ENCODE peak calls at places on chromosomes 12 and 14, in five cellular contexts. One of them, this sample, is unnamed.

GRCh38 chr14:50230601-50231474 is 540 bp downstream of the SOS2 start:
- DNase-seq in cardiac muscle cell: peak
- DNase-seq in PC-9: peak
- DNase-seq in fibroblast of mammary gland: peak
- DNase-seq in sigmoid colon: peak
- DNase-seq in this sample: peak

GRCh38 chr12:48717252-48717695 is 767 bp upstream of the CCNT1 start:
- DNase-seq in cardiac muscle cell: peak
- DNase-seq in PC-9: no peak
- DNase-seq in fibroblast of mammary gland: peak
- DNase-seq in sigmoid colon: no peak
- DNase-seq in this sample: peak

GRCh38 chr14:54580933-54581332 is 14.0 kb downstream of the SAMD4A start:
- DNase-seq in cardiac muscle cell: no peak
- DNase-seq in PC-9: no peak
- DNase-seq in fibroblast of mammary gland: no peak
- DNase-seq in sigmoid colon: no peak
- DNase-seq in this sample: no peak

GRCh38 chr12:23815810-23816209 is 133.7 kb downstream of the SOX5 start:
- DNase-seq in cardiac muscle cell: no peak
- DNase-seq in PC-9: no peak
- DNase-seq in fibroblast of mammary gland: no peak
- DNase-seq in sigmoid colon: no peak
- DNase-seq in this sample: no peak

GRCh38 chr12:69929531-69929930 is 104.5 kb downstream of the MYRFL start:
- DNase-seq in cardiac muscle cell: no peak
- DNase-seq in PC-9: no peak
- DNase-seq in fibroblast of mammary gland: peak
- DNase-seq in sigmoid colon: no peak
- DNase-seq in this sample: peak

GRCh38 chr12:75913502-75914110 is 118.0 kb downstream of the PHLDA1 start:
- DNase-seq in cardiac muscle cell: peak
- DNase-seq in PC-9: no peak
- DNase-seq in fibroblast of mammary gland: no peak
- DNase-seq in sigmoid colon: no peak
- DNase-seq in this sample: no peak

GRCh38 chr12:105289114-105289904 is 41.2 kb upstream of the C12orf75 start:
- DNase-seq in cardiac muscle cell: no peak
- DNase-seq in PC-9: no peak
- DNase-seq in fibroblast of mammary gland: peak
- DNase-seq in sigmoid colon: no peak
- DNase-seq in this sample: no peak

GRCh38 chr12:121713257-121714155 is 954 bp downstream of the TMEM120B start:
- DNase-seq in cardiac muscle cell: no peak
- DNase-seq in PC-9: no peak
- DNase-seq in fibroblast of mammary gland: peak
- DNase-seq in sigmoid colon: peak
- DNase-seq in this sample: peak

GRCh38 chr12:1634590-1635191 is 5.7 kb downstream of the WNT5B start:
- DNase-seq in cardiac muscle cell: peak
- DNase-seq in PC-9: peak
- DNase-seq in fibroblast of mammary gland: peak
- DNase-seq in sigmoid colon: peak
- DNase-seq in this sample: peak

GRCh38 chr12:80364056-80364455 is 80.0 kb upstream of the PTPRQ start:
- DNase-seq in cardiac muscle cell: no peak
- DNase-seq in PC-9: no peak
- DNase-seq in fibroblast of mammary gland: peak
- DNase-seq in sigmoid colon: no peak
- DNase-seq in this sample: no peak

GRCh38 chr14:39247256-39247655 is 13.5 kb downstream of the MIA2 start:
- DNase-seq in cardiac muscle cell: no peak
- DNase-seq in PC-9: peak
- DNase-seq in fibroblast of mammary gland: peak
- DNase-seq in sigmoid colon: no peak
- DNase-seq in this sample: peak

GRCh38 chr14:72883963-72884362 is 9.9 kb downstream of the DPF3 start:
- DNase-seq in cardiac muscle cell: no peak
- DNase-seq in PC-9: no peak
- DNase-seq in fibroblast of mammary gland: no peak
- DNase-seq in sigmoid colon: no peak
- DNase-seq in this sample: no peak

GRCh38 chr14:93859957-93860356 is 67.2 kb upstream of the FAM181A start:
- DNase-seq in cardiac muscle cell: no peak
- DNase-seq in PC-9: no peak
- DNase-seq in fibroblast of mammary gland: peak
- DNase-seq in sigmoid colon: no peak
- DNase-seq in this sample: no peak

GRCh38 chr14:68520637-68521556 is 272.0 kb downstream of the ZFP36L1 start:
- DNase-seq in cardiac muscle cell: no peak
- DNase-seq in PC-9: peak
- DNase-seq in fibroblast of mammary gland: no peak
- DNase-seq in sigmoid colon: no peak
- DNase-seq in this sample: no peak

GRCh38 chr12:96986883-96987523 is 79.9 kb downstream of the NEDD1 start:
- DNase-seq in cardiac muscle cell: peak
- DNase-seq in PC-9: no peak
- DNase-seq in fibroblast of mammary gland: peak
- DNase-seq in sigmoid colon: no peak
- DNase-seq in this sample: peak

GRCh38 chr14:48253020-48253419 is 577.6 kb upstream of the MDGA2 start:
- DNase-seq in cardiac muscle cell: no peak
- DNase-seq in PC-9: no peak
- DNase-seq in fibroblast of mammary gland: no peak
- DNase-seq in sigmoid colon: no peak
- DNase-seq in this sample: no peak

GRCh38 chr12:12534975-12535374 is 27.7 kb downstream of the DUSP16 start:
- DNase-seq in cardiac muscle cell: no peak
- DNase-seq in PC-9: no peak
- DNase-seq in fibroblast of mammary gland: no peak
- DNase-seq in sigmoid colon: no peak
- DNase-seq in this sample: no peak

GRCh38 chr12:90909069-90909676 is 45.8 kb downstream of the CCER1 start:
- DNase-seq in cardiac muscle cell: peak
- DNase-seq in PC-9: no peak
- DNase-seq in fibroblast of mammary gland: peak
- DNase-seq in sigmoid colon: no peak
- DNase-seq in this sample: peak

GRCh38 chr12:6062427-6063378 is 61.8 kb downstream of the VWF start:
- DNase-seq in cardiac muscle cell: peak
- DNase-seq in PC-9: no peak
- DNase-seq in fibroblast of mammary gland: peak
- DNase-seq in sigmoid colon: peak
- DNase-seq in this sample: peak

GRCh38 chr14:26867171-26867757 is 269.4 kb upstream of the NOVA1 start:
- DNase-seq in cardiac muscle cell: peak
- DNase-seq in PC-9: no peak
- DNase-seq in fibroblast of mammary gland: peak
- DNase-seq in sigmoid colon: no peak
- DNase-seq in this sample: peak

GRCh38 chr14:95555053-95555452 is 20.2 kb downstream of the GLRX5 start:
- DNase-seq in cardiac muscle cell: no peak
- DNase-seq in PC-9: no peak
- DNase-seq in fibroblast of mammary gland: no peak
- DNase-seq in sigmoid colon: no peak
- DNase-seq in this sample: no peak

GRCh38 chr14:68794856-68795601 is 2.2 kb upstream of the ZFP36L1 start:
- DNase-seq in cardiac muscle cell: no peak
- DNase-seq in PC-9: peak
- DNase-seq in fibroblast of mammary gland: peak
- DNase-seq in sigmoid colon: peak
- DNase-seq in this sample: peak

DNA sequence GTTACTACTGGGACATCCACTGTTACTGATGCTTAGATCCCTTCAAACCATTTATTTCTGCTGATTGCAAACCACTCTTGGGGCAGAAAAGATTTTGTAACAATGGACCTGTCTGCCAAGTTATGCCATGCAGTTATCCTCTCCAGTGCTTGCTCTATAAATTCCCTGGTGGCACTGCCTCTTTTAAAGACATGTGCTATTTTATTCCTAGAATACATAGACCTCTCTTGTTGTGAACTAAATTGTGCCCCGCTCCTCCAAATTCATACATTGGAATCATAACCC is 708.6 kb upstream of the FOXG1 start:
- DNase-seq in cardiac muscle cell: no peak
- DNase-seq in PC-9: no peak
- DNase-seq in fibroblast of mammary gland: no peak
- DNase-seq in sigmoid colon: no peak
- DNase-seq in this sample: no peak
- H3K4me3 ChIP-seq in cardiac muscle cell: no peak
- H3K4me3 ChIP-seq in PC-9: no peak
- H3K4me3 ChIP-seq in fibroblast of mammary gland: no peak
- H3K4me3 ChIP-seq in sigmoid colon: no peak
- H3K4me3 ChIP-seq in this sample: no peak

GRCh38 chr12:124595444-124595843 is 28.0 kb upstream of the NCOR2 start:
- DNase-seq in cardiac muscle cell: no peak
- DNase-seq in PC-9: no peak
- DNase-seq in fibroblast of mammary gland: no peak
- DNase-seq in sigmoid colon: no peak
- DNase-seq in this sample: no peak

GRCh38 chr12:124601699-124602098 is 34.3 kb upstream of the NCOR2 start:
- DNase-seq in cardiac muscle cell: no peak
- DNase-seq in PC-9: no peak
- DNase-seq in fibroblast of mammary gland: no peak
- DNase-seq in sigmoid colon: no peak
- DNase-seq in this sample: no peak

GRCh38 chr12:124597041-124597440 is 29.6 kb upstream of the NCOR2 start:
- DNase-seq in cardiac muscle cell: no peak
- DNase-seq in PC-9: no peak
- DNase-seq in fibroblast of mammary gland: no peak
- DNase-seq in sigmoid colon: no peak
- DNase-seq in this sample: no peak

GRCh38 chr12:124603143-124603542 is 35.7 kb upstream of the NCOR2 start:
- DNase-seq in cardiac muscle cell: no peak
- DNase-seq in PC-9: no peak
- DNase-seq in fibroblast of mammary gland: no peak
- DNase-seq in sigmoid colon: no peak
- DNase-seq in this sample: no peak

GRCh38 chr12:124599074-124599999 is 31.9 kb upstream of the NCOR2 start:
- DNase-seq in cardiac muscle cell: no peak
- DNase-seq in PC-9: peak
- DNase-seq in fibroblast of mammary gland: peak
- DNase-seq in sigmoid colon: no peak
- DNase-seq in this sample: peak
- TF ChIP-seq CTCF in cardiac muscle cell: peak
- TF ChIP-seq CTCF in PC-9: peak
- TF ChIP-seq CTCF in fibroblast of mammary gland: peak
- TF ChIP-seq CTCF in sigmoid colon: no peak
- TF ChIP-seq CTCF in this sample: no peak

GRCh38 chr12:51625370-51625769 is 34.3 kb downstream of the SCN8A start:
- DNase-seq in cardiac muscle cell: no peak
- DNase-seq in PC-9: no peak
- DNase-seq in fibroblast of mammary gland: no peak
- DNase-seq in sigmoid colon: no peak
- DNase-seq in this sample: no peak

GRCh38 chr12:51620448-51620847 is 29.4 kb downstream of the SCN8A start:
- DNase-seq in cardiac muscle cell: no peak
- DNase-seq in PC-9: no peak
- DNase-seq in fibroblast of mammary gland: peak
- DNase-seq in sigmoid colon: no peak
- DNase-seq in this sample: peak

GRCh38 chr12:51621155-51621922 is 30.3 kb downstream of the SCN8A start:
- DNase-seq in cardiac muscle cell: no peak
- DNase-seq in PC-9: no peak
- DNase-seq in fibroblast of mammary gland: peak
- DNase-seq in sigmoid colon: no peak
- DNase-seq in this sample: peak

GRCh38 chr12:51626115-51626514 is 35.1 kb downstream of the SCN8A start:
- DNase-seq in cardiac muscle cell: no peak
- DNase-seq in PC-9: no peak
- DNase-seq in fibroblast of mammary gland: no peak
- DNase-seq in sigmoid colon: no peak
- DNase-seq in this sample: no peak

GRCh38 chr12:51622564-51622963 is 31.5 kb downstream of the SCN8A start:
- DNase-seq in cardiac muscle cell: no peak
- DNase-seq in PC-9: no peak
- DNase-seq in fibroblast of mammary gland: peak
- DNase-seq in sigmoid colon: no peak
- DNase-seq in this sample: peak
- H3K4me3 ChIP-seq in cardiac muscle cell: no peak
- H3K4me3 ChIP-seq in PC-9: no peak
- H3K4me3 ChIP-seq in fibroblast of mammary gland: no peak
- H3K4me3 ChIP-seq in sigmoid colon: no peak
- H3K4me3 ChIP-seq in this sample: no peak

GRCh38 chr12:45257185-45257585 is 41.3 kb downstream of the ANO6 start:
- DNase-seq in cardiac muscle cell: no peak
- DNase-seq in PC-9: no peak
- DNase-seq in fibroblast of mammary gland: no peak
- DNase-seq in sigmoid colon: no peak
- DNase-seq in this sample: no peak
- TF ChIP-seq CTCF in cardiac muscle cell: no peak
- TF ChIP-seq CTCF in PC-9: no peak
- TF ChIP-seq CTCF in fibroblast of mammary gland: no peak
- TF ChIP-seq CTCF in sigmoid colon: no peak
- TF ChIP-seq CTCF in this sample: no peak

DNA sequence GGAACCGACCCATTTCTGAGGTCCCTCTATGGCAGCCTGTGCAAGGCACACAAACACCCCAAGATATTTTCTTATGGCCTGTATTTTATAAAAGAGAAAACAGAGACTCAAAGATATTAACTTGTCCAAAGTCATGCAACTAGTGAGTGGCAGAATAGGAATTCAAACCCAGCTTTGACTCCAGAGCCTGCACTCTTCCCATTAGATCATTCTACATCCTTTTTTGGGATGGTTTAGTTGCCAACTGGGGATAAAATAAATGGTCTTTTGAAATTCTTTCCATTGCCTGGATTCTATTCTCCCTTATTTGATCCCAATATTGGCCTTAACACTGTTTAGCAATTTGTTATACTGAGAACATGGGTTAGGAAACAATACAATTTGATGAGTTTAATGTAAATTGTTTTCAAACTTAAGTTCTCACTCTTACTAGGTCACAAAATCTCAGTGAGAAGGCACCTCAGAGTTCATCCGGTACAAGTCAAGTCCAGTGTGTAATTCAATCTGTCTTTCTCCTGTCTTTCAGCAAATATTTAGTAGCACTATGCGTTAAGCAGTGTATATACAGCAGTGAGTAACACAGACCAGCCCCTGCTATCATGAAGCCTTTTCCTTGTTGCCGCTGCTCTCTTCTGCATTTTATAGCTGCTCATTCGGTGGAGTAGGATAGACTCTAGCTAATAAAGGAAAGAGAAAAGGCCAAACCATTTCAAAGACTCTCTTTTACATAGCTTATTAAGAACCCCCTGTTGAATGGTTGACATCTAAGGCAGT is 162.1 kb upstream of the IFNG-AS1 start:
- DNase-seq in cardiac muscle cell: peak
- DNase-seq in PC-9: peak
- DNase-seq in fibroblast of mammary gland: peak
- DNase-seq in sigmoid colon: no peak
- DNase-seq in this sample: peak
- H3K4me3 ChIP-seq in cardiac muscle cell: no peak
- H3K4me3 ChIP-seq in PC-9: peak
- H3K4me3 ChIP-seq in fibroblast of mammary gland: peak
- H3K4me3 ChIP-seq in sigmoid colon: peak
- H3K4me3 ChIP-seq in this sample: peak

GRCh38 chr14:22472935-22473854 is 115.8 kb downstream of the DAD1 start:
- DNase-seq in cardiac muscle cell: peak
- DNase-seq in PC-9: no peak
- DNase-seq in fibroblast of mammary gland: peak
- DNase-seq in sigmoid colon: no peak
- DNase-seq in this sample: peak
- TF ChIP-seq CTCF in cardiac muscle cell: peak
- TF ChIP-seq CTCF in PC-9: peak
- TF ChIP-seq CTCF in fibroblast of mammary gland: peak
- TF ChIP-seq CTCF in sigmoid colon: peak
- TF ChIP-seq CTCF in this sample: peak

This sample was measured in fibroblast of villous mesenchyme.